ENCODE peak calls at places on chromosomes 3 and 15, in eight cellular contexts. L is fibroblast of lung, T is PC-9, O is A549, V is retinal pigment epithelial cell, Q is tibial nerve, X is fibroblast of villous mesenchyme, W is AG04449. S is an unnamed sample.
A peak's percentile ranks its signal among the peaks of the same experiment; 100 is the strongest.

GRCh38 chr3:185082149-185082548 is 70.7 kb downstream of the C3orf70 start:
- DNase-seq in L (no peak), W (no peak), V (no peak), O (no peak), Q (no peak), T (no peak), X (no peak), S (no peak)

GRCh38 chr3:159798951-159799350 is 189.7 kb upstream of the IL12A start:
- DNase-seq in Q (no peak), L (no peak), V (no peak), W (peak; percentile 45), O (no peak), T (no peak), X (peak; percentile 83), S (no peak)

GRCh38 chr3:170809975-170810357 is 60.0 kb downstream of the RPL22L1 start:
- DNase-seq in Q (no peak), W (no peak), V (no peak), O (no peak), X (peak; percentile 94), L (peak; percentile 68), T (no peak), S (peak; percentile 87)

GRCh38 chr3:189513281-189514151 is 117.7 kb upstream of the TP63 start:
- DNase-seq in T (peak; percentile 58), O (peak; percentile 76), X (no peak), Q (no peak), W (no peak), L (no peak), V (no peak), S (no peak)

GRCh38 chr3:176219970-176220369 is 977.3 kb downstream of the TBL1XR1 start:
- DNase-seq in T (no peak), W (no peak), O (no peak), L (no peak), X (no peak), Q (no peak), V (no peak), S (no peak)

GRCh38 chr3:167691366-167691765 is 37.6 kb upstream of the WDR49 start:
- DNase-seq in X (no peak), W (no peak), V (no peak), L (no peak), Q (no peak), O (no peak), T (no peak), S (no peak)

GRCh38 chr15:38652998-38653397 is 88.4 kb upstream of the RASGRP1 start:
- DNase-seq in O (no peak), W (no peak), V (no peak), T (no peak), Q (no peak), X (no peak), L (no peak), S (no peak)

GRCh38 chr3:99720985-99721632 is 82.7 kb downstream of the COL8A1 start:
- DNase-seq in O (no peak), X (no peak), L (peak; percentile 44), V (no peak), T (peak; percentile 62), Q (peak; percentile 31), W (no peak), S (no peak)

GRCh38 chr3:102248981-102249705 is 185.7 kb upstream of the ZPLD1 start:
- DNase-seq in Q (no peak), O (no peak), V (no peak), L (no peak), X (no peak), W (no peak), T (no peak), S (no peak)

GRCh38 chr15:76517910-76518309 is 181.3 kb downstream of the ISL2 start:
- DNase-seq in Q (no peak), O (no peak), X (no peak), V (no peak), T (no peak), L (no peak), W (no peak), S (no peak)

GRCh38 chr3:155382396-155383042 is 89.0 kb upstream of the STRIT1 start:
- DNase-seq in V (peak; percentile 16), X (peak; percentile 68), L (peak; percentile 66), T (peak; percentile 64), Q (peak; percentile 70), O (peak; percentile 75), W (no peak), S (peak; percentile 52)

GRCh38 chr3:194587438-194587931 is 45.7 kb downstream of the TMEM44 start:
- DNase-seq in L (peak; percentile 84), W (no peak), Q (no peak), O (no peak), T (no peak), X (no peak), V (no peak), S (no peak)

GRCh38 chr15:49674370-49674769 is 53.5 kb downstream of the DTWD1 start:
- DNase-seq in L (no peak), V (no peak), X (peak; percentile 61), Q (no peak), W (no peak), O (no peak), T (no peak), S (no peak)

GRCh38 chr3:69324362-69325025 is 61.4 kb downstream of the FRMD4B start:
- DNase-seq in O (no peak), V (no peak), T (no peak), X (no peak), W (no peak), L (no peak), Q (no peak), S (no peak)

GRCh38 chr3:13401149-13401548 is 19.0 kb downstream of the NUP210 start:
- DNase-seq in V (no peak), L (no peak), X (no peak), W (no peak), Q (no peak), O (no peak), T (no peak), S (no peak)

GRCh38 chr3:43870110-43870509 is 179.4 kb downstream of the ABHD5 start:
- DNase-seq in T (peak; percentile 64), O (peak; percentile 87), V (peak; percentile 85), X (peak; percentile 43), Q (no peak), L (peak; percentile 60), W (no peak), S (peak; percentile 42)

GRCh38 chr3:20185364-20185732 is 658 bp downstream of the SGO1 start:
- DNase-seq in L (peak; percentile 29), X (peak; percentile 35), O (peak; percentile 21), V (no peak), T (peak; percentile 10), Q (no peak), W (no peak), S (no peak)

GRCh38 chr3:173529062-173529711 is 131.6 kb downstream of the NLGN1 start:
- DNase-seq in V (no peak), W (no peak), Q (no peak), T (peak; percentile 16), O (peak; percentile 42), L (peak; percentile 5), X (peak; percentile 3), S (no peak)

GRCh38 chr3:51398595-51399310 is 7.7 kb downstream of the RBM15B start:
- DNase-seq in Q (no peak), X (no peak), W (no peak), T (no peak), L (no peak), O (no peak), V (no peak), S (no peak)

GRCh38 chr3:171982829-171983228 is 56.5 kb upstream of the FNDC3B start:
- DNase-seq in W (no peak), X (peak; percentile 69), T (peak; percentile 38), O (no peak), L (peak; percentile 47), V (no peak), Q (no peak), S (peak; percentile 72)

GRCh38 chr15:82805994-82806406 is at the start of gene FSD2:
- DNase-seq in L (no peak), Q (no peak), O (no peak), V (no peak), W (no peak), T (no peak), X (no peak), S (no peak)

GRCh38 chr15:65583701-65584100 is 27.2 kb downstream of the INTS14 start:
- DNase-seq in W (no peak), V (peak; percentile 14), Q (no peak), X (peak; percentile 47), T (no peak), L (peak; percentile 29), O (no peak), S (peak; percentile 56)

GRCh38 chr3:47429476-47430270 is 46.1 kb downstream of the SCAP start:
- DNase-seq in X (no peak), Q (no peak), T (no peak), V (no peak), O (no peak), L (no peak), W (no peak), S (no peak)
- H3K4me3 ChIP-seq in X (no peak overlapping the region), Q (no peak overlapping the region), T (no peak overlapping the region), V (no peak overlapping the region), O (no peak overlapping the region), L (no peak overlapping the region), W (no peak overlapping the region), S (no peak overlapping the region)

GRCh38 chr3:150370129-150370602 is 37.9 kb upstream of the TSC22D2 start:
- DNase-seq in X (peak; percentile 94), L (peak; percentile 97), Q (peak; percentile 43), O (peak; percentile 95), V (peak; percentile 89), W (peak; percentile 89), T (peak; percentile 82), S (peak; percentile 95)
- TF ChIP-seq CTCF in X (peak; percentile 25), L (peak; percentile 15), Q (no peak), O (no peak), V (no peak), W (peak; percentile 29), T (no peak), S (peak; percentile 12)

DNA sequence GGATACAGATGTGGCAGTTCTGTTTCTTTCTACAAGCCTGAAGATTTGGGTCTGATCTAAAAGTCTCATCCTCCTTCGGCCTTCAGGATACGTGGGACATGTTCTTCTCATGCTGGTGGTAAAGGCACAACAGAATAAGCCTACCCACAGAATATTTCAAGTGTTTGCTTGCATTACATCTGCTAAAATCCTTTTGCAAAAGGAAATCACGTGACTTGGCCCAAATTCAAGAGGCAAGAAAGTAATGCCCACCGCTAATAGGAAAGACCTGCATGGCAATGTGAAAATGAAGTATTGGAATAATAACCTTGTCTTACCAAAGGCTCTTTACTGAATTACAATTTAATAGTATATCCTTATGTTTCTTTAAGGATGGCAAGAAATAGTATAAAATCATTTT is 439.9 kb upstream of the TGFBR2 start:
- DNase-seq in X (no peak), V (no peak), T (no peak), Q (no peak), O (no peak), W (no peak), L (no peak), S (no peak)
- H3K4me3 ChIP-seq in X (no peak overlapping the region), V (no peak overlapping the region), T (no peak overlapping the region), Q (no peak overlapping the region), O (no peak overlapping the region), W (no peak overlapping the region), L (no peak overlapping the region), S (no peak overlapping the region)

GRCh38 chr3:76756578-76756977 is 283.3 kb upstream of the ROBO2 start:
- DNase-seq in O (no peak), X (no peak), Q (no peak), W (no peak), V (no peak), T (no peak), L (no peak), S (no peak)

DNA sequence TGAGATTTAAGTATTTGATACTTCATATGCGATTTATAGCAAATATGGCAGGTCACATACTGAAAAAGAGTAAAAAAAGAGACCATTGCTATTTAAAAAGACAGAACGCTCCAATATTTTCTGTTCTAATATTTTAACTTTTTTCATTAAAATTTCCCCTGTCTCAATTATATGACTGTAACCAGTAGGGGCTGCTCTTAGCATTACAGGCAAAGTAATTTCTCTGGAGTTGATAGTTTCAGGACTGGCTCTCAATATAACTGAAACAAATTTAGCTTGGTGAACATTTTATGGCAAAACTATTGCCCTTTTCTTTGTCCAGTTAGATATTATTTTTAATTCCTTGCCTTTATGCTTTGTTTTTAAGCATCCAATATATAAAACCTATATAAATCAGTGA is 286.3 kb upstream of the ROBO2 start:
- DNase-seq in Q (no peak), X (no peak), W (no peak), O (no peak), V (no peak), L (peak; percentile 42), T (no peak), S (no peak)
- TF ChIP-seq CTCF in Q (no peak), X (peak; percentile 5), W (no peak), O (no peak), V (peak; percentile 49), L (peak; percentile 20), T (no peak), S (no peak)

S was measured in HFF-Myc.